ENCODE peak calls at places on chromosome 9, in nine cellular contexts. S, H, Y, N, O, D, E, I and W are unnamed samples.

GRCh38 chr9:34343090-34343489 is 13.7 kb downstream of the NUDT2 start:
- DNase-seq in E (no peak), O (no peak), Y (peak), I (peak), N (no peak), H (no peak), D (peak), S (no peak), W (no peak)

GRCh38 chr9:113626735-113627495 is 163.4 kb downstream of the RGS3 start:
- DNase-seq in E (no peak), I (no peak), O (peak), D (no peak), Y (peak), S (no peak), N (no peak), H (no peak), W (no peak)

GRCh38 chr9:36204906-36205547 is 14.3 kb downstream of the CLTA start:
- DNase-seq in I (peak), E (no peak), H (no peak), O (no peak), N (no peak), S (no peak), D (no peak), Y (no peak), W (no peak)

GRCh38 chr9:114662081-114662989 is 4.7 kb upstream of the TEX53 start:
- DNase-seq in Y (peak), I (peak), N (no peak), E (peak), S (no peak), O (no peak), D (peak), H (no peak), W (peak)

GRCh38 chr9:129637102-129637501 is 4.8 kb downstream of the ASB6 start:
- DNase-seq in O (no peak), H (no peak), S (no peak), Y (no peak), I (no peak), E (no peak), N (no peak), D (no peak), W (no peak)

GRCh38 chr9:110334183-110334582 is 3.5 kb downstream of the TXNDC8 start:
- DNase-seq in O (no peak), H (no peak), E (no peak), N (no peak), S (no peak), D (no peak), Y (no peak), I (no peak), W (no peak)

GRCh38 chr9:97848582-97849237 is 4.3 kb upstream of the FOXE1 start:
- DNase-seq in N (no peak), O (peak), S (peak), E (peak), I (no peak), D (peak), Y (no peak), H (no peak), W (no peak)

GRCh38 chr9:706606-707451 is 134.7 kb upstream of the DMRT1 start:
- DNase-seq in O (peak), Y (peak), N (no peak), H (no peak), E (peak), D (peak), S (peak), I (peak), W (no peak)

GRCh38 chr9:546797-547223 is 294.7 kb upstream of the DMRT1 start:
- DNase-seq in E (no peak), O (no peak), D (no peak), Y (peak), S (no peak), N (no peak), I (peak), H (no peak), W (no peak)

GRCh38 chr9:38360880-38361836 is 31.3 kb upstream of the ALDH1B1 start:
- DNase-seq in O (no peak), D (no peak), S (no peak), E (no peak), I (peak), H (no peak), N (no peak), Y (no peak), W (no peak)

GRCh38 chr9:81559741-81560140 is 129.6 kb downstream of the TLE1 start:
- DNase-seq in N (peak), I (peak), E (no peak), Y (no peak), O (no peak), S (no peak), D (no peak), H (peak), W (no peak)

GRCh38 chr9:114532561-114533237 is 27.4 kb upstream of the WHRN start:
- DNase-seq in O (no peak), E (no peak), Y (no peak), S (no peak), D (no peak), H (no peak), N (no peak), I (no peak), W (no peak)

GRCh38 chr9:96854073-96854876 is at the start of gene ZNF782:
- DNase-seq in E (peak), D (peak), H (peak), Y (peak), N (peak), S (peak), I (peak), O (peak), W (peak)

GRCh38 chr9:137685886-137686420 is 67.1 kb downstream of the EHMT1 start:
- DNase-seq in I (no peak), E (no peak), N (no peak), S (no peak), H (no peak), Y (no peak), O (no peak), D (no peak), W (no peak)

GRCh38 chr9:35226685-35227084 is 64.9 kb downstream of the UNC13B start:
- DNase-seq in I (no peak), S (no peak), D (no peak), Y (no peak), E (no peak), N (no peak), O (no peak), H (no peak), W (no peak)

GRCh38 chr9:36632892-36633291 is 60.2 kb downstream of the MELK start:
- DNase-seq in E (no peak), N (peak), Y (no peak), H (peak), D (no peak), S (no peak), O (no peak), I (peak), W (no peak)

GRCh38 chr9:37262410-37262809 is 142.0 kb downstream of the ZCCHC7 start:
- DNase-seq in N (no peak), I (peak), Y (no peak), H (no peak), D (no peak), O (no peak), S (no peak), E (no peak), W (no peak)

GRCh38 chr9:14517154-14517906 is 175.9 kb downstream of the ZDHHC21 start:
- DNase-seq in Y (no peak), N (no peak), O (no peak), E (no peak), H (no peak), D (no peak), S (no peak), I (no peak), W (no peak)

GRCh38 chr9:122912964-122913673 is at the start of gene ZBTB6:
- DNase-seq in O (peak), S (peak), D (peak), H (peak), N (no peak), Y (peak), I (peak), E (peak), W (peak)

GRCh38 chr9:93827545-93828330 is 127.4 kb downstream of the BARX1 start:
- DNase-seq in D (peak), Y (no peak), O (peak), H (peak), E (peak), S (peak), N (peak), I (peak), W (peak)

GRCh38 chr9:137968235-137968634 is 90.7 kb downstream of the CACNA1B start:
- DNase-seq in S (peak), O (no peak), I (no peak), E (no peak), H (no peak), D (no peak), Y (no peak), N (no peak), W (no peak)

GRCh38 chr9:18935521-18935920 is 97.5 kb downstream of the SAXO1 start:
- DNase-seq in E (no peak), Y (no peak), N (no peak), S (no peak), I (no peak), D (no peak), H (no peak), O (no peak), W (no peak)

GRCh38 chr9:107612136-107612535 is 122.6 kb upstream of the KLF4 start:
- DNase-seq in Y (peak), D (peak), S (peak), O (peak), E (no peak), N (no peak), H (no peak), I (peak), W (no peak)

GRCh38 chr9:78314550-78314949 is 17.6 kb downstream of the PSAT1 start:
- DNase-seq in I (no peak), Y (no peak), N (no peak), E (no peak), H (no peak), O (no peak), S (no peak), D (no peak), W (no peak)

GRCh38 chr9:35748858-35749514 is at the start of the genes GBA2 and RGP1:
- DNase-seq in E (peak), D (peak), I (peak), Y (peak), H (no peak), S (peak), N (no peak), O (peak), W (no peak)

GRCh38 chr9:78860806-78861475 is 564.0 kb downstream of the PSAT1 start:
- DNase-seq in O (no peak), N (peak), E (no peak), S (no peak), D (no peak), H (no peak), Y (no peak), I (peak), W (no peak)

GRCh38 chr9:3962467-3962866 is 337.4 kb downstream of the GLIS3 start:
- DNase-seq in D (no peak), O (no peak), H (no peak), I (peak), Y (no peak), S (no peak), E (no peak), N (no peak), W (no peak)

GRCh38 chr9:91001146-91001611 is 199.6 kb downstream of the SYK start:
- DNase-seq in E (no peak), H (no peak), Y (no peak), S (no peak), D (no peak), N (no peak), O (no peak), I (peak), W (no peak)

GRCh38 chr9:90956026-90956810 is 154.6 kb downstream of the SYK start:
- DNase-seq in D (peak), O (no peak), E (no peak), S (no peak), I (no peak), H (peak), Y (no peak), N (no peak), W (no peak)

GRCh38 chr9:33894316-33894715 is 77.4 kb downstream of the UBE2R2 start:
- DNase-seq in H (no peak), E (no peak), D (no peak), I (no peak), S (no peak), O (no peak), N (no peak), Y (no peak), W (no peak)

GRCh38 chr9:115668506-115668905 is 485.1 kb upstream of the PAPPA start:
- DNase-seq in E (no peak), O (no peak), D (no peak), S (no peak), I (peak), H (peak), N (no peak), Y (no peak), W (no peak)

GRCh38 chr9:76463211-76463610 is 4.2 kb downstream of the GCNT1 start:
- DNase-seq in D (no peak), S (no peak), O (no peak), N (no peak), Y (no peak), I (no peak), E (no peak), H (no peak), W (no peak)

GRCh38 chr9:74771262-74771585 is 116.5 kb downstream of the TRPM6 start:
- DNase-seq in D (no peak), N (no peak), O (no peak), H (no peak), E (peak), I (no peak), S (no peak), Y (no peak), W (no peak)

GRCh38 chr9:74772126-74772525 is 115.6 kb downstream of the TRPM6 start:
- DNase-seq in Y (no peak), O (no peak), D (no peak), H (no peak), N (no peak), S (no peak), E (no peak), I (no peak), W (no peak)

GRCh38 chr9:74773886-74774479 is 113.7 kb downstream of the TRPM6 start:
- DNase-seq in S (peak), N (peak), O (peak), Y (peak), I (peak), D (peak), H (peak), E (peak), W (peak)

GRCh38 chr9:74771672-74772071 is 116.0 kb downstream of the TRPM6 start:
- DNase-seq in Y (no peak), O (no peak), S (no peak), I (no peak), N (no peak), E (no peak), D (no peak), H (no peak), W (no peak)

DNA sequence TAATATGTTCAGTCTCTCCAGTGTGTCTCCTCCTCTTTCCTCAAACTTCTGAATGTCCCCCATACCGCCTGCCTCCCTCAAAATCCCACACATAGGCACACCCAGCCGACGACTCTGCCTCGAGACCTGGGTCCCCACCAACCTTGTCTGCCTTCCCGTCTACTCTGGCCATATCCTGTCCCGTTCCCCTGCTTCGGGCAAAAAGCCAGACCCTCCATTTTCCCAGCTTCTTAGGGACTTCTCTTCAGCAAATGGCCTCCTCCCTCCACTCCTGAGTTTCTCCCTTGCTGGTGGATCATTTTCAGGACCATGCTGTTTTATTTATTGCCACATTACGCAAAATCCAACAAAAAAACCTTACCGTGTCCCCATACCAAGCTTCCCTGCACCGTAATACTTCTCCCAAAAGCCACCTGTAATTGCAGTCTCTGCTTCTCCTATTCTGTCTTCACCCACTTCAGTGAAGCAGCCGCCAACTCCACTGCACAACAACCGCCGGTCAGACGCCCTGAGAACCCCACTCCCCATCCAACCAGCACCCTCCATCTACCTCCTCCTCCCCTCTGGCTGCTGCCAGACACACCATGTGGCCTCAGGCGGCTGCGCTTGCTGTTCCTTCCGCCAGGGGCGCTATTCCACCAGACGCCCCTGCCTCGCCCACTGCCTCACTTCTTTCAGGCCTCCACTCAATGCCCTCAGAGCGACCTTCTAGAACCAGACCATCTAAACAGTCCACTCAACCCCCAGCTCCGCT is 117.0 kb downstream of the TRPM6 start:
- DNase-seq in I (peak), Y (no peak), E (peak), D (no peak), O (no peak), H (no peak), N (no peak), S (no peak), W (no peak)
- TF ChIP-seq CTCF in I (peak), Y (peak), E (peak), D (no peak), O (peak), H (peak), N (peak), S (peak), W (peak)

DNA sequence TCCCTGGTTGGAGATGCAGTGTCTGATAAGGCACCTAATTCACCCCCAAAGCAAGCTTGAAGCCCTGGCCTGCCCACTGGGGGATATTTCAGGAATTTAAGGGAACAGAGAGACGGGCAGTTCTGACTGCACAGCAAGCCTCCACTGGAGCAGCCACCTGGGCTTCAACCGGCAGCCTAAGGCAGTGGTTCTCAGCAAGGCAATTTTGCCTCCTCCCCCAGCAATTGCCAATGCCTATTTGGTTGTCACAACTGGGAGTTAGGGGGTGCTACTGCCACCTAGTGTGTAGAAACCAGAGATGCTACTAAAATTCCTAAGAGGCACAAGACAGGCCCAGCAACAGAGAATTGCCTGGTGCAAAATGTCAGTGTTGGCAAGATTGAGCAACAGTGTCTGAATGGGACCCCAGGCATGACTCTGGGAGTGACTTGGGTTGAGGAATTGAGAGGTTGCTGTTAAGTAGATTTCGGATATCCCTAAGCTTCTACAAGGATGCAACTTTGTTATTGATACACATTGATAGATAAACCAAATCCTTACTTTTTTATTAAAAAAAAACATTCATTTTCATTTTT is 58.7 kb upstream of the CTSL start:
- DNase-seq in Y (no peak), I (no peak), N (no peak), S (no peak), D (no peak), E (peak), O (no peak), H (no peak), W (no peak)
- TF ChIP-seq CTCF in Y (no peak), I (peak), N (peak), S (peak), D (no peak), E (no peak), O (no peak), H (no peak), W (peak)

GRCh38 chr9:85262333-85262732 is 479.4 kb downstream of the AGTPBP1 start:
- DNase-seq in S (no peak), O (no peak), I (peak), E (no peak), H (no peak), N (no peak), Y (no peak), D (no peak), W (no peak)

GRCh38 chr9:85263288-85263687 is 478.5 kb downstream of the AGTPBP1 start:
- DNase-seq in S (no peak), N (no peak), H (no peak), Y (no peak), I (no peak), O (no peak), E (no peak), D (no peak), W (no peak)

GRCh38 chr9:85260288-85260687 is 481.5 kb downstream of the AGTPBP1 start:
- DNase-seq in O (no peak), N (no peak), I (no peak), Y (no peak), D (no peak), H (no peak), S (no peak), E (no peak), W (no peak)

GRCh38 chr9:85258823-85259370 is 482.9 kb downstream of the AGTPBP1 start:
- DNase-seq in E (peak), D (no peak), O (no peak), H (peak), S (no peak), Y (peak), N (peak), I (peak), W (no peak)

DNA sequence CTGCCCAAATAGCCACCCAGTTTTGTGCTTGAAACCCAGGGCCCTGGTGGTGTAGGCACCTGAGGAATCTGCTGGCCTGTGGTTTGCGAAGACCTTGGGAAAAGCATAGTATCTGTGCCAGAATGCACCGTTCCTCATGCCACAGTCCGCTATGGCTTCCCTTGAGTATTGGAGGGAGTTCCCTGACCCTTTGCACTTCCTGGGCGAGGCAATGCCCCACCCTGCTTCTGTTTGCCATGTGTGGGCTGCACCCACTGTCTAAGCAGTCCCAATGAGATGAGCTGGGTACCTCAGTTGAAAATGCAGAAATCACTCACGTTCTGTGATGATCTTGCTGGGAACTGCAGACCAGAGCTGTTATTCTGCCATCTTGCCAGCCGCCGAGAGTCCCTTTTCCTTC is 483.5 kb downstream of the AGTPBP1 start:
- DNase-seq in I (no peak), Y (no peak), H (no peak), E (no peak), S (no peak), D (no peak), N (no peak), O (no peak), W (no peak)
- TF ChIP-seq CTCF in I (no peak), Y (no peak), H (no peak), E (no peak), S (no peak), D (no peak), N (no peak), O (no peak), W (no peak)

DNA sequence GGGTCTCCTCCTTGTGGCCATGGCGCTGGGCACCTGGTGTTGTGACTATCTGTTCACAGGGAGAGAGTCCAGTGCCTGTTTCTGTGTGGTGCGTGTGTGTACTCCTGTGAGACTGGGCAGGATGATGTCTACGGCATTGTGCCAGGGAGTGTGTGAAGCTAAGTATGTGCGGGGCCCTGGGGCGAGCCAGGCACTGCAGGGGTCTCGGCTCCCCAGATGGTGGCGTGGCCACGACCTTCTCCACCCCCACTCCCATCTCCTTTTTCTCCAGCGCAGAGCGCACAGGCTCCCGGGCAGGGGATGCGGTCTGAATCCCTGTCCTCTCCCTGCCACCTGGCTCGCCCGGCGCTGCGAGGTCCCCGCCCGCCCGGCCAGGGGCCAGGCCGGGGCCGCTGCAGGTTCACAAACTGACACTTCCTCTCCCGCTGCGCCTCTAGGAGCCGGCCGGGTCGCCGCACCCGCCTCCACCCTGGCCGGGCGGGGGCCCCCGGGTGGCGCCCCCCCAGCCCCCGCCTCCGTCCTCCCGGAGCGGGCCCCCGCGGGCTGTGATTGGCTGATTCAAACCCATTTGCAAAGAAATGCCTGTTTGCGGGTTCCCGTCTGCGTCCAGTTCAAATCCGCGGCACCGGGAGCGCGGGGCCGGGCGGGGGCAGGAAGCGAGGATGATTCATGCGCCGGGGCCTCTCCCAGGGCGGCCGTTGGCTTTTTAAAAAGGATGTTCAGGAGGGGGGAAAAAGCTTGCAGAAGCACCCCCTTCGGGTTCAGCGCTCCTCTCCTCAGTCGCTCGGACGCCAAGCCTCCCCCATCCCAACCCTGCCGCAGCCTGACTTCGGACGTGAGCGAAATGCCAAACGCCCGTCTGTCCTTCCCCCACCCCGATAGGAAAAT is 790 bp downstream of the PHF19 start:
- DNase-seq in D (peak), O (peak), E (peak), I (peak), S (peak), Y (peak), N (peak), H (peak), W (no peak)
- TF ChIP-seq CTCF in D (no peak), O (no peak), E (no peak), I (no peak), S (no peak), Y (no peak), N (peak), H (peak), W (no peak)